ENCODE peak calls at places on chromosomes 2 and 18, in six cellular contexts. Y, M, E, C, J and U are unnamed samples.

GRCh38 chr18:48785091-48785614 is 165.6 kb downstream of the SMAD7 start:
- DNase-seq in Y (no peak), M (no peak), E (no peak), C (no peak), J (no peak), U (no peak)

GRCh38 chr2:23449413-23449812 is 64.4 kb downstream of the KLHL29 start:
- DNase-seq in Y (no peak), M (no peak), E (peak), C (no peak), J (no peak), U (no peak)

GRCh38 chr2:43306197-43306596 is 79.8 kb upstream of the ZFP36L2 start:
- DNase-seq in Y (no peak), M (no peak), E (no peak), C (no peak), J (no peak), U (no peak)

GRCh38 chr2:222300725-222301295 is 2.0 kb upstream of the PAX3 start:
- DNase-seq in Y (no peak), M (no peak), E (no peak), C (no peak), J (no peak), U (no peak)

GRCh38 chr2:26636935-26637334 is 4.2 kb downstream of the CIB4 start:
- DNase-seq in Y (no peak), M (no peak), E (no peak), C (no peak), J (no peak), U (no peak)

GRCh38 chr2:132757676-132758075 is 87.7 kb upstream of the LYPD1 start:
- DNase-seq in Y (no peak), M (no peak), E (no peak), C (no peak), J (no peak), U (no peak)

GRCh38 chr2:155905640-155906039 is 426.9 kb downstream of the NR4A2 start:
- DNase-seq in Y (no peak), M (no peak), E (no peak), C (no peak), J (no peak), U (no peak)

GRCh38 chr18:77035380-77035779 is 97.2 kb downstream of the MBP start:
- DNase-seq in Y (no peak), M (no peak), E (no peak), C (no peak), J (no peak), U (no peak)

GRCh38 chr2:234950730-234951385 is 959 bp upstream of the SH3BP4 start:
- DNase-seq in Y (no peak), M (peak), E (no peak), C (no peak), J (no peak), U (peak)

GRCh38 chr2:189142893-189143759 is 36.4 kb downstream of the COL5A2 start:
- DNase-seq in Y (peak), M (peak), E (peak), C (peak), J (peak), U (peak)

GRCh38 chr18:49812321-49813070 is 837 bp downstream of the ACAA2 start:
- DNase-seq in Y (no peak), M (no peak), E (no peak), C (no peak), J (no peak), U (peak)

GRCh38 chr2:1590611-1591460 is 153.5 kb downstream of the PXDN start:
- DNase-seq in Y (no peak), M (peak), E (no peak), C (no peak), J (peak), U (peak)

GRCh38 chr2:46170011-46170410 is 127.2 kb upstream of the EPAS1 start:
- DNase-seq in Y (no peak), M (no peak), E (no peak), C (no peak), J (no peak), U (no peak)

GRCh38 chr2:121309801-121310200 is 24.8 kb upstream of the TFCP2L1 start:
- DNase-seq in Y (no peak), M (no peak), E (no peak), C (no peak), J (no peak), U (peak)

GRCh38 chr18:1488394-1488793 is 583.7 kb downstream of the ADCYAP1 start:
- DNase-seq in Y (no peak), M (no peak), E (peak), C (no peak), J (no peak), U (no peak)

GRCh38 chr2:216188268-216188850 is 79.2 kb downstream of the XRCC5 start:
- DNase-seq in Y (no peak), M (no peak), E (peak), C (peak), J (no peak), U (peak)

GRCh38 chr2:58992062-58992736 is 751.1 kb upstream of the FANCL start:
- DNase-seq in Y (no peak), M (no peak), E (no peak), C (peak), J (no peak), U (no peak)

GRCh38 chr18:29378739-29379138 is 1201.8 kb upstream of the CDH2 start:
- DNase-seq in Y (no peak), M (no peak), E (no peak), C (no peak), J (no peak), U (no peak)

GRCh38 chr18:29383311-29384273 is 1206.7 kb upstream of the CDH2 start:
- DNase-seq in Y (no peak), M (no peak), E (no peak), C (no peak), J (no peak), U (no peak)
- TF ChIP-seq JUN in Y (no peak), M (no peak), E (no peak), C (no peak), J (no peak), U (no peak)

GRCh38 chr2:145049475-145049874 is 529.6 kb upstream of the ZEB2 start:
- DNase-seq in Y (no peak), M (no peak), E (no peak), C (no peak), J (no peak), U (peak)

GRCh38 chr2:145044506-145044905 is 524.6 kb upstream of the ZEB2 start:
- DNase-seq in Y (no peak), M (no peak), E (no peak), C (no peak), J (no peak), U (no peak)

GRCh38 chr2:145041706-145042105 is 521.8 kb upstream of the ZEB2 start:
- DNase-seq in Y (no peak), M (no peak), E (no peak), C (no peak), J (no peak), U (no peak)

GRCh38 chr2:145043399-145043834 is 523.5 kb upstream of the ZEB2 start:
- DNase-seq in Y (no peak), M (peak), E (peak), C (no peak), J (no peak), U (no peak)

GRCh38 chr2:145047554-145047953 is 527.6 kb upstream of the ZEB2 start:
- DNase-seq in Y (no peak), M (no peak), E (no peak), C (no peak), J (no peak), U (no peak)
- TF ChIP-seq JUN in Y (no peak), M (no peak), E (no peak), C (no peak), J (no peak), U (no peak)

GRCh38 chr2:236562434-236562833 is 7.2 kb upstream of the ACKR3 start:
- DNase-seq in Y (peak), M (peak), E (no peak), C (peak), J (no peak), U (peak)
- TF ChIP-seq JUN in Y (no peak), M (no peak), E (no peak), C (no peak), J (no peak), U (no peak)

DNA sequence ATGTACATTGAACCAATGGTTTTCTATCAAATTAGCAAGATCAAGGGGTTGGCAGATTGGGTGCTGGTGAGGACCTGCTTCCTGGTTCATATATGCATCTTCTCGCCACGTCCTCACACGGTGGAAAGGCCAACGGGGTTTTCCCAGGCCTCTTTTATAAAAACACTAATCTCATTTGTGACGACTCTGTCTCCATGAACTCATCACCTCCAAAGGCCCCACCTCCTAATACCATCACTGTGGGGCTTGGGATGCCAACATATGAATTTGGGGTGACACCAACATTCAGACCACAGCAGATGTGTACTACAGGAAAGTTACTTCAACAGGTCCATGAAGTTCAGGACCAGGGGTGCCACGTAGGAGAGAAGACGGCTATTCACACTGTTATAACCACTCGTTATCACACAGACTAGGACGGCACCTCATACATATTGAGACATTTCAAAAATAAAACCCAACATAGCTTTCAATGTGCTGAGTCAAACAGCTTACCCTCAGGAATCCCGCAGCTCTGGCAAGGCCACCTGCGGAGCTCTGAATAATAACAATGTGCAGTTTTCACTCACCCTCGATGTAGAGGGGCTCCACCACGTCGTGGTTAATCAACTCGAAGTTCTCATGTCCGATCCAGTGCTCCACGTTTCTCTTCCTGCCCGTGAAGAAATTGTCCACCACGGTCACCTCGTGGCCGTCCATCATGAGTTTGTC is 49.3 kb downstream of the UXS1 start:
- DNase-seq in Y (no peak), M (no peak), E (no peak), C (no peak), J (no peak), U (no peak)
- TF ChIP-seq JUN in Y (no peak), M (no peak), E (no peak), C (no peak), J (no peak), U (no peak)

GRCh38 chr2:241974851-241975592 is 105.5 kb downstream of the RTP5 start:
- DNase-seq in Y (no peak), M (no peak), E (no peak), C (no peak), J (no peak), U (no peak)
- TF ChIP-seq JUN in Y (no peak), M (no peak), E (no peak), C (no peak), J (no peak), U (no peak)

DNA sequence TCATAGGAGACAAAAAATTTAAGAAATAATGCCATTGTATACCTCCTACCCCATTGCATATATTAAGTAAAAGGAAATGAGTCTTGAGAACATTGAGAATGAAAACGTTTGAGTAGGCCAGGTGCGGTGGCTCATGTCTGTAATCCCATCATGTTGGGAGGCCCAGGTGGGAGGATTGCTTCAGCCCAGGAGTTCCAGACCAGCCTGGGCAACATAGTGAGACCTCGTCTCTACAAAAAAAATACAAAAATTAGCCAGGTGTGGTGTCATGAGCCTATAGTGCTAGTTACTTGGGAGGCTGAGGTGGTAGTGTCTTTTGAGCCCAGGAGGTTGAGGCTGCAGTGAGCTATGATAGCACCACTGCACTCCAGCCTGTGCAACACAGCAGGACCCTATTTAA is 107.7 kb upstream of the MGAT5 start:
- DNase-seq in Y (no peak), M (no peak), E (no peak), C (no peak), J (no peak), U (no peak)
- TF ChIP-seq JUN in Y (no peak), M (no peak), E (no peak), C (no peak), J (no peak), U (no peak)

GRCh38 chr2:10272464-10272863 is 30.2 kb upstream of the HPCAL1 start:
- DNase-seq in Y (no peak), M (peak), E (peak), C (no peak), J (no peak), U (no peak)
- TF ChIP-seq JUN in Y (no peak), M (no peak), E (no peak), C (no peak), J (no peak), U (no peak)